ENCODE peak calls at places on chromosome 21, in four cellular contexts. L is HepG2, D is K562, O is WTC11. E is an unnamed sample.

GRCh38 chr21:37348664-37349063 is 17.9 kb upstream of the DYRK1A start:
- DNase-seq in L (no peak), D (no peak), O (no peak), E (no peak)

GRCh38 chr21:17903029-17903806 is 84.1 kb upstream of the C21orf91 start:
- DNase-seq in L (no peak), D (no peak), O (no peak), E (no peak)

GRCh38 chr21:41164981-41165650 is 2.8 kb upstream of the BACE2 start:
- DNase-seq in L (peak), D (no peak), O (no peak), E (no peak)

GRCh38 chr21:23217597-23217996 is 2219.4 kb downstream of the NCAM2 start:
- DNase-seq in L (no peak), D (no peak), O (no peak), E (no peak)

GRCh38 chr21:30426732-30427131 is 1.0 kb upstream of the KRTAP13-3 start:
- DNase-seq in L (no peak), D (no peak), O (peak), E (no peak)

GRCh38 chr21:38325761-38326420 is 69.1 kb downstream of the KCNJ15 start:
- DNase-seq in L (no peak), D (no peak), O (no peak), E (no peak)

GRCh38 chr21:46145840-46146691 is 9.3 kb downstream of the FTCD start:
- DNase-seq in L (no peak), D (no peak), O (peak), E (no peak)

GRCh38 chr21:28761709-28762356 is 230.8 kb downstream of the LTN1 start:
- DNase-seq in L (no peak), D (no peak), O (no peak), E (no peak)

DNA sequence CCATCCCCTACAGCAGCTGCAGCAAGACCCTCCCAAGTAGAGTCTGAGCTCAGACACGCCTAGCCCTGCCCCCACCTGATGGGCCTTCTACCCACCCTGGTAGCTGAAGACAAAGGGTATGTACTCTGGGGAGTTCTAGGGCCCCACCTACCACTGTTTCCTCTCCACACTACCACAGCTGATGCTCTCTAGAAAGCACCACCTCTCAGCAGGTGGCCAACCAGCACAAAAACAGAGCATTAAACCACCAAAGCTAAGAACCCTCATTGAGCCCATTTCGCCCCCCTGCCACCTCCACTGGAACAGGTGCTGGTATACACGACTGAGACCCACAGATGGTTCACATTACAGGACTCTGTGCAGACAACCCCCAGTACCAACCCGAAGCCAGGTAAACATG is 258.9 kb downstream of the SETD4 start:
- DNase-seq in L (no peak), D (no peak), O (no peak), E (no peak)
- TF ChIP-seq ELF4 in L (no peak), D (no peak), O (no peak), E (no peak)

DNA sequence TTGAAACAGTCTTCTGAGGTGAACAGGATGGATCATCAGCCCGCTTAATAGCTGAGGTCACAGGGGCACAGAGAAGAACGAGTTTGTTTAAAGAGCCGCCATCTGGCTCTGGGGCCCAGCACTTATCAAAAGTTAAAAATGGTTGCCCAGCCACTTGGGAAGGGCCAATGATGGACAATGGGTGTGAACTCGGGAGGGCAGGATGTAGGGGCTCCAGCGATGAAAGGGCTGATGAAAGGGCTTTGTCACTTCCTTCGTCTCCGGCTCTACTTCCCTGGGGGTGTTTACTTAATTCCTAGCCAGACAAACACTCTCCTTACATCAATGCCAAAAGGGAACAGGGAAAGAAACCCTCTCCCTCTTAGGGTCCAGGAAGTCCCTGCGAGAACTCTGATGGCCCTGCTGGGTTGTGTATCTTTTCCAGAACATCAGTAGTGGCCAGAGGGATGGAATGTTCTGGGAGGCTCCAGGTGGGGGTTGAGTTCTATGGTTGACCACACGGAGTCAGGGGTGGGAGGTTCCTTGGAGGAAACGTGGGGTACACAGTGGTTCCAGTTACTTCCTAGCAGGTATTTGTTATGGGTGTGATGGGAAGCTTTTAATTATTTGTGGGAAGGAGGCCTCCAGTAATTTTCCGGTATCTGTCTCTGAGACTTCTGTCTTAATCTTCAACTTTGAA is 9.0 kb upstream of the ABCG1 start:
- DNase-seq in L (no peak), D (no peak), O (no peak), E (no peak)
- TF ChIP-seq SP1 in L (no peak), D (no peak), O (no peak), E (no peak)

GRCh38 chr21:34024382-34024693 is 49.0 kb upstream of the MRPS6 start:
- DNase-seq in L (no peak), D (no peak), O (no peak), E (no peak)

GRCh38 chr21:34020934-34021553 is 52.3 kb upstream of the MRPS6 start:
- DNase-seq in L (no peak), D (no peak), O (no peak), E (no peak)

GRCh38 chr21:34021726-34022125 is 51.7 kb upstream of the MRPS6 start:
- DNase-seq in L (no peak), D (no peak), O (no peak), E (no peak)

GRCh38 chr21:34023691-34024381 is 49.5 kb upstream of the MRPS6 start:
- DNase-seq in L (no peak), D (no peak), O (no peak), E (no peak)

DNA sequence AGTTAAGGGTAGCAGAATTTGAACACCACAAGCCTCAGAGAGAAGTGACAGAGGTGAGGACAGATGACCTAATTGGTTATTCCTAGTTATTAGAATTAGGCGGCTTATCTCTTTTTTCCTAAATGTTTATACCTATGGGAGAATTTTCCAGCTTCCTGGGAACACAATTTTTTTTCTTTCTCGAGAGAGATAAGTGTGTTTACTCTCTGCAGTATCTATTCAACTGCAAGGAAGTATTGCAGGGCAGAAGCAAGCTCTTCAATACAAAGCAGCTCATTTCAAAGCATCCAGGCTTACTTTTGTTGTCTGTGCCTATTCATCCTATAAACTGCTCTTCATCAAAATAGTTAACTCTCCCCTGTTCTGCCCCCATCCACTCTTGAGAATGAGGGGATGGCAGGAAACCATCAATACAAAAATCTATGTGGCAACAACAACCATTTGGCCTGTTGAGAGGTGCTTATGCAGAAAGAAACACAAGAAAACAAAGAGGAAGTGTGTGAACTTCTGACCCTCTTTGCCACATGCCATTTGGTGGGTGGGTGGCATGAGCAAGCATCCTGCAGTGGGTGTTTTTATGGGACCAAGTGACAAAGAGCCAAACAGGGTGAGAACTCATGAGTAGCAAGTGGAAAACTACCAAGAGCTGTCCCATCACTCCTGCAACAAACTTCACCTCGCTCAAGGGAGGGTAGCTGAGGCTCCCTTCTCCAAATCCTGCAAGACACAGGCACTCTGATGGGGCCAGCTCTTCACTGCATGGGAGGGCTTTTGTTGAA is 50.6 kb upstream of the MRPS6 start:
- DNase-seq in L (no peak), D (no peak), O (no peak), E (no peak)
- TF ChIP-seq ELF4 in L (no peak), D (no peak), O (no peak), E (no peak)

GRCh38 chr21:44893948-44894656 is 20.6 kb upstream of the PTTG1IP start:
- DNase-seq in L (no peak), D (no peak), O (no peak), E (no peak)

GRCh38 chr21:44896561-44897286 is 23.2 kb upstream of the PTTG1IP start:
- DNase-seq in L (no peak), D (peak), O (no peak), E (no peak)

GRCh38 chr21:44897326-44898010 is 23.2 kb downstream of the ITGB2 start:
- DNase-seq in L (no peak), D (peak), O (peak), E (peak)

GRCh38 chr21:44894687-44895302 is 21.3 kb upstream of the PTTG1IP start:
- DNase-seq in L (no peak), D (no peak), O (no peak), E (no peak)

GRCh38 chr21:44895859-44896258 is 22.4 kb upstream of the PTTG1IP start:
- DNase-seq in L (no peak), D (no peak), O (no peak), E (no peak)
- TF ChIP-seq SP1 in L (no peak), D (no peak), O (no peak), E (no peak)

GRCh38 chr21:21010228-21010627 is 12.0 kb downstream of the NCAM2 start:
- DNase-seq in L (no peak), D (no peak), O (no peak), E (no peak)
- TF ChIP-seq ELF4 in L (no peak), D (no peak), O (no peak), E (no peak)

GRCh38 chr21:42597487-42598158 is 55.8 kb upstream of the PDE9A start:
- DNase-seq in L (no peak), D (no peak), O (no peak), E (no peak)

GRCh38 chr21:42601656-42602055 is 51.8 kb upstream of the PDE9A start:
- DNase-seq in L (no peak), D (no peak), O (no peak), E (no peak)

GRCh38 chr21:42599486-42599885 is 53.9 kb upstream of the PDE9A start:
- DNase-seq in L (no peak), D (no peak), O (no peak), E (no peak)

GRCh38 chr21:42598159-42598735 is 55.2 kb upstream of the PDE9A start:
- DNase-seq in L (no peak), D (no peak), O (no peak), E (no peak)

GRCh38 chr21:42599962-42600361 is 53.5 kb upstream of the PDE9A start:
- DNase-seq in L (no peak), D (no peak), O (no peak), E (no peak)
- TF ChIP-seq SP1 in L (no peak), D (no peak), O (no peak), E (no peak)

GRCh38 chr21:25400427-25400826 is 206.9 kb downstream of the MRPL39 start:
- DNase-seq in L (no peak), D (no peak), O (no peak), E (no peak)

GRCh38 chr21:25398630-25399029 is 208.7 kb downstream of the MRPL39 start:
- DNase-seq in L (no peak), D (no peak), O (no peak), E (no peak)

GRCh38 chr21:25396135-25396711 is 211.1 kb downstream of the MRPL39 start:
- DNase-seq in L (no peak), D (no peak), O (no peak), E (no peak)
- TF ChIP-seq ELF4 in L (no peak), D (no peak), O (no peak), E (no peak)

GRCh38 chr21:16137106-16137505 is 407.3 kb downstream of the USP25 start:
- DNase-seq in L (no peak), D (no peak), O (no peak), E (no peak)

GRCh38 chr21:16133248-16133647 is 403.5 kb downstream of the USP25 start:
- DNase-seq in L (no peak), D (no peak), O (no peak), E (no peak)

DNA sequence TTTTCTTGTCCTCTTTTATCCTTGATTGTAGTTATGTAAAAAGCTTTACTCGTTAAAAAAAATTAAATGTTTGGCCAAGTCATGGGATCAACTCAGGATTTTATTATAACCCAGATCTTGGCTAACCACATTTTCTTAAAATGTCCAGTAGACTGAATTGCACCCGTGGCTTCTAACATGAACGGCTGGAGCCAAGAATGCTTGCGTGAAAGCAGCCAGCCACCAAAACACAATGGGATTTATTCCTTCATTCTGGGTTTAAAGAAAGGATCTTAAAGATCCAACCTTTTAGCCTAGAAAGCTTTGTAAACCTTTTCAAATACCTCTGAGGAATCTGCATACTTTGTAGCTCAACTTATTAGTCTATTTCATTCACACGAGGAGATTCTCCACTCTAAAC is 404.4 kb downstream of the USP25 start:
- DNase-seq in L (no peak), D (no peak), O (no peak), E (no peak)
- TF ChIP-seq SP1 in L (no peak), D (no peak), O (no peak), E (no peak)

GRCh38 chr21:16837319-16837718 is 675.5 kb upstream of the CXADR start:
- DNase-seq in L (no peak), D (no peak), O (no peak), E (no peak)

GRCh38 chr21:16838330-16838729 is 674.5 kb upstream of the CXADR start:
- DNase-seq in L (no peak), D (no peak), O (no peak), E (no peak)

GRCh38 chr21:16840549-16840948 is 672.3 kb upstream of the CXADR start:
- DNase-seq in L (no peak), D (no peak), O (no peak), E (no peak)

GRCh38 chr21:16841917-16842316 is 670.9 kb upstream of the CXADR start:
- DNase-seq in L (no peak), D (no peak), O (no peak), E (no peak)

GRCh38 chr21:16842716-16843115 is 670.1 kb upstream of the CXADR start:
- DNase-seq in L (no peak), D (no peak), O (no peak), E (no peak)
- TF ChIP-seq ELF4 in L (no peak), D (no peak), O (no peak), E (no peak)